ENCODE peak calls at places on chromosomes 12 and 14, in six cellular contexts. J is HCT116, H is H1, N is HepG2, W is K562, Q is GM12878. I is an unnamed sample.

GRCh38 chr12:52663420-52663819 is 11.4 kb upstream of the KRT2 start:
- DNase-seq in N (no peak), Q (no peak), H (no peak), W (no peak), J (no peak), I (no peak)

GRCh38 chr12:3726455-3726854 is 26.5 kb downstream of the CRACR2A start:
- DNase-seq in W (peak), Q (no peak), J (no peak), H (no peak), N (no peak), I (no peak)

GRCh38 chr14:59481407-59482119 is 2.6 kb downstream of the L3HYPDH start:
- DNase-seq in W (no peak), N (peak), J (no peak), Q (no peak), H (no peak), I (no peak)

GRCh38 chr14:76546426-76547221 is 170.7 kb downstream of the ESRRB start:
- DNase-seq in H (no peak), W (peak), Q (no peak), N (peak), J (peak), I (peak)

GRCh38 chr14:26606729-26607128 is 8.9 kb upstream of the NOVA1 start:
- DNase-seq in W (no peak), Q (no peak), H (no peak), N (no peak), J (no peak), I (no peak)

GRCh38 chr12:2876431-2877046 is 435 bp downstream of the FOXM1 start:
- DNase-seq in W (peak), N (no peak), Q (no peak), H (no peak), J (no peak), I (no peak)

GRCh38 chr12:52146822-52147366 is 44.9 kb downstream of the KRT80 start:
- DNase-seq in J (no peak), Q (no peak), W (no peak), N (no peak), H (no peak), I (no peak)

GRCh38 chr14:71130491-71131179 is 223.4 kb downstream of the PCNX1 start:
- DNase-seq in H (no peak), Q (peak), W (peak), J (no peak), N (no peak), I (no peak)

GRCh38 chr12:15829949-15830348 is 40.8 kb upstream of the EPS8 start:
- DNase-seq in H (no peak), Q (no peak), W (no peak), N (no peak), J (no peak), I (no peak)

GRCh38 chr12:57227315-57228115 is 2.0 kb upstream of the SHMT2 start:
- DNase-seq in H (no peak), W (no peak), J (no peak), N (no peak), Q (no peak), I (no peak)

GRCh38 chr12:70154087-70154486 is 89.1 kb upstream of the CNOT2 start:
- DNase-seq in N (no peak), Q (no peak), J (peak), H (no peak), W (no peak), I (no peak)

GRCh38 chr14:65333926-65334687 is 78.4 kb upstream of the FUT8 start:
- DNase-seq in W (no peak), J (no peak), Q (no peak), N (no peak), H (no peak), I (peak)

GRCh38 chr12:93802698-93803097 is 125.5 kb downstream of the CRADD start:
- DNase-seq in J (no peak), W (peak), N (no peak), Q (no peak), H (no peak), I (no peak)

GRCh38 chr12:53191885-53192530 is 11.3 kb upstream of the CSAD start:
- DNase-seq in J (no peak), N (no peak), H (no peak), Q (no peak), W (no peak), I (no peak)

GRCh38 chr14:74804219-74804825 is 41.2 kb downstream of the YLPM1 start:
- DNase-seq in Q (no peak), J (peak), H (no peak), W (peak), N (peak), I (no peak)

GRCh38 chr12:120316798-120317257 is 10.8 kb downstream of the PLA2G1B start:
- DNase-seq in H (no peak), Q (no peak), N (peak), J (no peak), W (peak), I (no peak)

GRCh38 chr12:10362828-10363664 is 26.8 kb downstream of the KLRK1 start:
- DNase-seq in Q (peak), H (no peak), N (no peak), W (peak), J (no peak), I (no peak)

GRCh38 chr12:130872179-130873096 is 572 bp downstream of the RAN start:
- DNase-seq in N (no peak), J (no peak), Q (no peak), W (peak), H (no peak), I (peak)

GRCh38 chr14:54364555-54365415 is 32.0 kb upstream of the CDKN3 start:
- DNase-seq in H (no peak), Q (no peak), J (no peak), N (peak), W (no peak), I (no peak)

GRCh38 chr14:72714094-72714493 is 179.8 kb downstream of the DPF3 start:
- DNase-seq in H (no peak), W (no peak), J (no peak), N (no peak), Q (peak), I (no peak)

GRCh38 chr12:53709671-53710070 is 17.6 kb downstream of the CALCOCO1 start:
- DNase-seq in W (no peak), Q (no peak), H (no peak), J (no peak), N (no peak), I (no peak)

GRCh38 chr14:104895207-104895785 is 29.4 kb upstream of the PLD4 start:
- DNase-seq in Q (no peak), W (no peak), J (no peak), H (no peak), N (no peak), I (no peak)

GRCh38 chr14:104559043-104559768 is 20.4 kb upstream of the C14orf180 start:
- DNase-seq in N (no peak), J (no peak), Q (no peak), H (no peak), W (no peak), I (no peak)

GRCh38 chr14:55963295-55963694 is 154.9 kb upstream of the PELI2 start:
- DNase-seq in H (no peak), Q (no peak), N (no peak), J (no peak), W (peak), I (no peak)

GRCh38 chr14:106694638-106695393 is 1168.4 kb downstream of the TMEM121 start:
- DNase-seq in N (no peak), Q (no peak), J (no peak), W (no peak), H (no peak), I (no peak)

GRCh38 chr12:111448831-111449790 is 43.4 kb downstream of the SH2B3 start:
- DNase-seq in J (no peak), N (no peak), Q (no peak), W (no peak), H (no peak), I (no peak)

GRCh38 chr14:65850429-65851145 is 438.1 kb downstream of the FUT8 start:
- DNase-seq in Q (no peak), W (no peak), N (no peak), H (no peak), J (no peak), I (no peak)

GRCh38 chr14:33568935-33569579 is 381.8 kb downstream of the EGLN3 start:
- DNase-seq in Q (no peak), N (no peak), W (no peak), J (no peak), H (no peak), I (no peak)

GRCh38 chr12:7571253-7571652 is 67.7 kb upstream of the CD163 start:
- DNase-seq in H (no peak), N (no peak), J (no peak), W (no peak), Q (no peak), I (no peak)

GRCh38 chr12:130729344-130729743 is 13.2 kb upstream of the RIMBP2 start:
- DNase-seq in W (no peak), Q (no peak), H (no peak), J (no peak), N (no peak), I (no peak)

GRCh38 chr14:63598821-63599220 is 42.9 kb downstream of the WDR89 start:
- DNase-seq in Q (no peak), W (no peak), J (no peak), H (no peak), N (no peak), I (no peak)

GRCh38 chr14:33451211-33451610 is 499.7 kb downstream of the EGLN3 start:
- DNase-seq in W (no peak), J (no peak), H (no peak), Q (no peak), N (peak), I (no peak)

GRCh38 chr12:76346798-76347420 is 1.3 kb downstream of the BBS10 start:
- DNase-seq in Q (peak), W (peak), H (no peak), J (no peak), N (peak), I (no peak)

GRCh38 chr12:92561543-92561899 is 141.3 kb upstream of the PLEKHG7 start:
- DNase-seq in Q (no peak), H (no peak), W (peak), N (no peak), J (no peak), I (no peak)

GRCh38 chr12:53795927-53796326 is 44.1 kb upstream of the CISTR start:
- DNase-seq in N (no peak), W (no peak), J (no peak), H (no peak), Q (no peak), I (no peak)

DNA sequence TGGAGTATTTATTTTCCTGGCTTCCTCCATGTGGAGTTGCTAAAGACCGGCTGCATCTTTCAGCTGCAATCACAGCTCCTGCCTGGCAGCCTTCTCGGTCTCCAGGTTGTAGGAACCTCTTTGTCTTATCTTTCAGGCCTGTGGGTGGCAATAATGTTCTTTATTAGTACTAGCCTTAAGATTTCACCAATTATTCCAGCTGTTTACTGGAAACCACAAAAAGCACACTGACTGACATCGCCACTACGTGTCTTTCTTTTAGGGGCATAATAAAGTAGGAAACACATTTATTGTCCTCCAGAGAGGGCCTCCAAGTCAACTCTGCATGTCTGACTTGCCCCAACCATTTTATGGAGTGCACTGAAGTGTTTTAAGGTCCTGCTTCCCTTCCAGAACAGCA is 1116.5 kb upstream of the TMEM132C start:
- DNase-seq in J (no peak), N (no peak), W (no peak), Q (no peak), H (no peak), I (no peak)
- TF ChIP-seq MAX in J (no peak), N (no peak), W (no peak), Q (no peak), H (no peak), I (no peak)

GRCh38 chr12:123449103-123449736 is 8.7 kb upstream of the SNRNP35 start:
- DNase-seq in N (peak), Q (no peak), H (no peak), J (no peak), W (peak), I (no peak)
- TF ChIP-seq SP1 in N (no peak), Q (no peak), H (no peak), J (no peak), W (no peak), I (no peak)

DNA sequence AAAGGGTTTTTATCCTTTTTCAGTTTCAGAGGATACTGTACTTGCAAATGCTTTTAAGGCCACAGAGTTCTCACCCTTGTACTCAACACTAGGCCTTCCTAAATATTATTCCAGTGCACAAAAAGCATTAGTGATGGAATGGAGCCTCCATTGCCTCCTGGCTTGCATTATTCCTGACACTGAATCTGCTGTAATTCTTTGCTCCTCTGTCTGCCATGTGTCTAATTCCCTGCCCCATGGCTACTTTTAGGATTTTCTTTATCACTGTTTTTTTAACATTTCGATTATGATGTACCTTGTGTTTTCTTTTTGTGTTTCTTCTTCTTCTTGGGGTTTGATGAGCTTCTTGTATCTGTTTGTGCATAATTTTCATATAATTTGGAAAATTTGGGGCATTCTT is 29.5 kb downstream of the SUSD6 start:
- DNase-seq in W (no peak), H (no peak), Q (no peak), N (no peak), J (no peak), I (no peak)
- TF ChIP-seq MAX in W (no peak), H (no peak), Q (no peak), N (no peak), J (no peak), I (no peak)

DNA sequence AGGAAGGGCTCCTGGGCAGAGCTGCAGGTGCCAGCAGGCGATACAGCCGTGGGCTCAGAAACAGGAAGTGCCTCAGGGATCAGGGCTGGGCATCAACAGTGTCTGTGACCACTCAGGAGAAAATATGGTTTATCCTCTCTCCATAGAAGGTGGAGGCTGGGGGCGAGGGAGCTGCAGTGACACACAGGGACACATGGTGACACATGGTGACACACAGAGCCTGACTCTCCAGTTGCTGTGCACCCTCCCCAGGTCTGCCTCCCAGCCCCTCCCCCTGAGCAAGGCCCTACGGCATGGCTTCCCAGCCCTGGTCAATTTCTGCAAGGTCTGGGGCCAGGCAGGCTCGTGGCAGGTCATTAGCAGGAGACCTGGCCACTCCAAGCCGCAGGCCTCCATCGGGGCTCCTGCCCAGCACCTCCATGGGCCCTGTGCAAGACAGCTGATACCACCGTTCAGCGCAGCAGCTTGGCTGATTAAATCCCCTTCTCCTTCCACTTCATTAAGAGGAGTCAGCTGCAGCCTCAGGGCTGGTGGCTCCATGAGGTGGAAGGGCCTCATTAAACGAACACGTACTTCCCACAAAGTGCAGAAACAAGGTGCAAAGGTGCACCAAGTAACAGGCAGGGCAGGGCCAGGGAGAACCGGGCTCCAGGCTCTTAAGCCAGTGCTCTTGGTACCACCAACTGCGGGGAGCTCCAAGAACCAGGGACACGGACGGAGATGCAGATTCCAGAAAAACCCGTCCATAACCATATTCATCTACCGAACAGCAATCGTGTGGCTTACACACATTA is 60.7 kb downstream of the CCNK start:
- DNase-seq in J (no peak), Q (no peak), W (peak), H (no peak), N (no peak), I (no peak)
- TF ChIP-seq SP1 in J (no peak), Q (no peak), W (no peak), H (no peak), N (no peak), I (no peak)

GRCh38 chr12:116867523-116867922 is 13.7 kb downstream of the HRK start:
- DNase-seq in W (no peak), Q (no peak), H (no peak), J (no peak), N (no peak), I (no peak)
- TF ChIP-seq MAX in W (no peak), Q (no peak), H (no peak), J (no peak), N (no peak), I (no peak)

GRCh38 chr12:6534914-6535696 is 788 bp downstream of the GAPDH start:
- DNase-seq in J (no peak), N (peak), W (peak), Q (no peak), H (no peak), I (peak)

GRCh38 chr12:6535960-6536847 is 1.9 kb downstream of the GAPDH start:
- DNase-seq in Q (no peak), H (no peak), J (no peak), N (peak), W (peak), I (no peak)

GRCh38 chr12:6535697-6535946 is 1.3 kb downstream of the GAPDH start:
- DNase-seq in H (no peak), Q (no peak), J (no peak), W (no peak), N (no peak), I (no peak)

GRCh38 chr12:6538420-6539275 is 4.3 kb downstream of the GAPDH start:
- DNase-seq in H (no peak), W (peak), J (no peak), Q (no peak), N (peak), I (no peak)

DNA sequence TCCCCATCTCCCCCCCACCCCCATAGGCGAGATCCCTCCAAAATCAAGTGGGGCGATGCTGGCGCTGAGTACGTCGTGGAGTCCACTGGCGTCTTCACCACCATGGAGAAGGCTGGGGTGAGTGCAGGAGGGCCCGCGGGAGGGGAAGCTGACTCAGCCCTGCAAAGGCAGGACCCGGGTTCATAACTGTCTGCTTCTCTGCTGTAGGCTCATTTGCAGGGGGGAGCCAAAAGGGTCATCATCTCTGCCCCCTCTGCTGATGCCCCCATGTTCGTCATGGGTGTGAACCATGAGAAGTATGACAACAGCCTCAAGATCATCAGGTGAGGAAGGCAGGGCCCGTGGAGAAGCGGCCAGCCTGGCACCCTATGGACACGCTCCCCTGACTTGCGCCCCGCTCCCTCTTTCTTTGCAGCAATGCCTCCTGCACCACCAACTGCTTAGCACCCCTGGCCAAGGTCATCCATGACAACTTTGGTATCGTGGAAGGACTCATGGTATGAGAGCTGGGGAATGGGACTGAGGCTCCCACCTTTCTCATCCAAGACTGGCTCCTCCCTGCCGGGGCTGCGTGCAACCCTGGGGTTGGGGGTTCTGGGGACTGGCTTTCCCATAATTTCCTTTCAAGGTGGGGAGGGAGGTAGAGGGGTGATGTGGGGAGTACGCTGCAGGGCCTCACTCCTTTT is 2.7 kb downstream of the GAPDH start:
- DNase-seq in N (peak), Q (no peak), H (no peak), W (peak), J (no peak), I (no peak)
- TF ChIP-seq SP1 in N (no peak), Q (no peak), H (peak), W (no peak), J (no peak), I (no peak)